ENCODE peak calls at places on chromosomes 5 and 9, in six cellular contexts. P, Q, G, B, F and W are unnamed samples. For H3K4me1, the result is how much of the 10 kb centered on the place peaks cover.

GRCh38 chr5:75054110-75054930 is 2.0 kb upstream of the GCNT4 start:
- DNase-seq in F (peak), G (peak), P (no peak), Q (peak), B (peak), W (no peak)

GRCh38 chr5:95007953-95008596 is 276.8 kb downstream of the MCTP1 start:
- DNase-seq in G (no peak), B (no peak), F (no peak), P (no peak), Q (no peak), W (no peak)

GRCh38 chr5:82364497-82364896 is 86.3 kb upstream of the RPS23 start:
- DNase-seq in Q (no peak), G (no peak), B (peak), F (no peak), P (no peak), W (no peak)

GRCh38 chr5:137341831-137342230 is 157.3 kb downstream of the SPOCK1 start:
- DNase-seq in Q (no peak), G (no peak), B (no peak), P (no peak), F (no peak), W (no peak)

GRCh38 chr9:136052433-136052880 is 42.6 kb downstream of the NACC2 start:
- DNase-seq in G (peak), F (no peak), P (no peak), Q (peak), B (no peak), W (no peak)

GRCh38 chr5:172456076-172456800 is 1.9 kb upstream of the SH3PXD2B start:
- DNase-seq in B (no peak), G (no peak), Q (no peak), F (no peak), P (no peak), W (no peak)

GRCh38 chr5:54362434-54362833 is 52.1 kb upstream of the ARL15 start:
- DNase-seq in Q (no peak), P (no peak), B (peak), G (no peak), F (no peak), W (no peak)

GRCh38 chr9:81529556-81530193 is 159.7 kb downstream of the TLE1 start:
- DNase-seq in F (no peak), Q (peak), P (no peak), B (peak), G (peak), W (no peak)

GRCh38 chr9:137397675-137398423 is 25.1 kb downstream of the EXD3 start:
- DNase-seq in P (no peak), F (no peak), G (no peak), Q (no peak), B (no peak), W (no peak)

GRCh38 chr5:96476654-96477053 is 43.6 kb upstream of the PCSK1 start:
- DNase-seq in F (no peak), B (peak), Q (no peak), G (no peak), P (no peak), W (no peak)

GRCh38 chr5:147753783-147754182 is 28.7 kb downstream of the JAKMIP2 start:
- DNase-seq in F (no peak), G (no peak), Q (no peak), P (no peak), B (no peak), W (no peak)

GRCh38 chr5:50717615-50718014 is 51.2 kb downstream of the PARP8 start:
- DNase-seq in P (no peak), F (no peak), G (no peak), Q (no peak), B (no peak), W (no peak)

GRCh38 chr5:92838253-92838652 is 742.8 kb downstream of the NR2F1-AS1 start:
- DNase-seq in B (no peak), G (no peak), F (no peak), Q (no peak), P (no peak), W (no peak)

GRCh38 chr5:171312129-171312819 is 3.2 kb downstream of the TLX3 start:
- DNase-seq in Q (no peak), F (no peak), B (no peak), G (no peak), P (no peak), W (no peak)

GRCh38 chr9:79166005-79166404 is 405.8 kb upstream of the TLE4 start:
- DNase-seq in G (no peak), P (no peak), F (no peak), Q (no peak), B (peak), W (no peak)

GRCh38 chr5:111851616-111852015 is 94.6 kb upstream of the NREP start:
- DNase-seq in B (no peak), Q (no peak), G (no peak), F (no peak), P (no peak), W (no peak)

GRCh38 chr5:56564451-56565223 is 250.7 kb upstream of the MAP3K1 start:
- DNase-seq in P (no peak), F (no peak), G (no peak), Q (no peak), B (no peak), W (no peak)

GRCh38 chr9:110752766-110753165 is 84.2 kb downstream of the MUSK start:
- DNase-seq in G (peak), F (no peak), P (no peak), Q (no peak), B (peak), W (no peak)

DNA sequence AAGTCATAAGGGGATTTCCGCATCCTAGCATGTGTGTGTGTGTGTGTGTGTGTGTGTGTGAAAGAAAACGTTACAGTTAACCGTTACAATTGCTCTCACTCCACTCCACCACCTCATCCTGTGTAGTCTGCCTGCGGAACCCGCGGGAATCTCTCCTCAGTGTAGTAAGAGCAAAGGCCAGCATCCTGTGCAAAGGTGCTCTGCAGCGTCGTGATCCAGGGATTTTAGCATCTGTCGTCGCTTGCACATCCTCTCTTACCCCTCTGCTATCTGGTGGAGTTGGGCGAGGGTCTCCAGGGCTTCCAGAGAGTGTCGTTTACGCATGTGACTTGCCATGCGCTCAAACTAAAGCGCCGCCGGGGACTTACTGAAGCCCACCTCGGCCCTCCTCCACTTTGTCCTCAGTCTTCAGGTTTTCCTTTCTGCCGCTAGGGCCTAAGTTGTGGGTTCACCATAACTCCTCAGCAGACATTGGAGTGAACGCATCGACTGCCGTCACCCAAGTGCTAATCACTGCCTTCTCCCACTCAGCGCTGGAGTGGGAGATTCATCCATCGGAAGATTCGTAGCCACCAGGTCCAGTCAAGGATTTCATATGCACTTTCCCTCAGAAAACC is 3.9 kb downstream of the CDKN2B start:
- DNase-seq in B (peak), Q (no peak), G (no peak), P (no peak), F (no peak), W (no peak)
- TF ChIP-seq CTCF in B (no peak), Q (no peak), G (no peak), P (no peak), F (no peak), W (no peak)

GRCh38 chr5:115531787-115532367 is 12.7 kb downstream of the FEM1C start:
- DNase-seq in Q (no peak), P (no peak), G (no peak), B (no peak), F (no peak), W (no peak)
- H3K4me1 ChIP-seq in Q (half or more), P (under half), G (under half), B (under half), F (half or more), W (half or more)

DNA sequence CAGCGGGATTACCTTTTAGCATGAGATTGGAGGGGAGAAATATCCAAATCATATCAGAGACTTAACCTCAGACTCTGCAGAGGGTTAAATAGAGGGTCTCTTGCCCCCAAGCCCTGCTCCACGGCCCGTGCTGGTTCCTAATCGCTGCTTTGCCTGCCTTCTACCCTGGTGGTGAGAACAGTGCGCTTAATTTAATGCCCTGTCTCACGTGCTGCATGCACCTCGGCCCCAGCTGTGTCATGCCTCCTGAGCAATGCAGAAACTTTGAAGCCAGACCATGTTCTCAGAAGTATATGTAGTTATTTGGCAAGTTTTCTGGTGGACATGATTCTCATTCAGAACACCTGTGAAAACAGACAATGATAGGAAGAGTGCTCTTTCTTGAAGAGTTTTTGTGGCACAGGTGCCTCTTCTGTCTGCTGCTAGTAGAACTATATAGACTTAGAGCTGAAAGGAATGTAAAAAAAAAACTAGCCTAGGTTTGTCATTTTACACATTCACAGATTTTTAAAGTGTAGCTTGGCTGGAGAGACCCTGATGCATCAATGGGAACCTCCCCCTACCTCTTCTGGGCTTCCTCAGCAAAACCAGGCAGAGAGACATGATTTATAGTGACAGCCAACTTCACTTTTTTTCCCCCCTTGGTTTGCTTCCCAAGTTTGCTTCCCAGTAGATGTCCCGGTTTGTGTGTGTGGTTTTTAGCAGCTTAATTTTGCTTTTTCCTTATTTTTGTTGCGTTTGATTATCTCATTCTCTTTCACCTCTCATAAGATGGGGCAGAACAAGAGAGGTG is 1.6 kb downstream of the OTULIN start:
- DNase-seq in P (no peak), B (peak), G (no peak), Q (peak), F (no peak), W (no peak)
- H3K4me3 ChIP-seq in P (peak), B (peak), G (peak), Q (no peak), F (peak), W (peak)

GRCh38 chr9:129440394-129441186 is 180.3 kb downstream of the C9orf50 start:
- DNase-seq in B (no peak), F (no peak), P (no peak), G (no peak), Q (no peak), W (no peak)

GRCh38 chr9:129445794-129446306 is 175.1 kb downstream of the C9orf50 start:
- DNase-seq in P (no peak), Q (no peak), B (no peak), G (no peak), F (no peak), W (no peak)

GRCh38 chr9:129442791-129443511 is 177.9 kb downstream of the C9orf50 start:
- DNase-seq in Q (peak), F (no peak), P (no peak), G (no peak), B (no peak), W (no peak)

GRCh38 chr9:129439242-129439641 is 181.7 kb downstream of the C9orf50 start:
- DNase-seq in P (no peak), F (no peak), Q (no peak), G (no peak), B (no peak), W (no peak)

GRCh38 chr9:129441852-129442251 is 179.0 kb downstream of the C9orf50 start:
- DNase-seq in Q (no peak), F (no peak), P (no peak), G (no peak), B (no peak), W (no peak)
- TF ChIP-seq CTCF in Q (no peak), F (no peak), P (no peak), G (no peak), B (no peak), W (no peak)

GRCh38 chr9:23819403-23819802 is 6.6 kb downstream of the ELAVL2 start:
- DNase-seq in Q (no peak), F (no peak), P (no peak), B (no peak), G (no peak), W (no peak)

GRCh38 chr9:23811633-23812032 is 14.4 kb downstream of the ELAVL2 start:
- DNase-seq in G (no peak), P (no peak), F (no peak), Q (no peak), B (no peak), W (no peak)

GRCh38 chr9:23812673-23813072 is 13.4 kb downstream of the ELAVL2 start:
- DNase-seq in Q (no peak), F (no peak), G (no peak), P (no peak), B (no peak), W (no peak)

DNA sequence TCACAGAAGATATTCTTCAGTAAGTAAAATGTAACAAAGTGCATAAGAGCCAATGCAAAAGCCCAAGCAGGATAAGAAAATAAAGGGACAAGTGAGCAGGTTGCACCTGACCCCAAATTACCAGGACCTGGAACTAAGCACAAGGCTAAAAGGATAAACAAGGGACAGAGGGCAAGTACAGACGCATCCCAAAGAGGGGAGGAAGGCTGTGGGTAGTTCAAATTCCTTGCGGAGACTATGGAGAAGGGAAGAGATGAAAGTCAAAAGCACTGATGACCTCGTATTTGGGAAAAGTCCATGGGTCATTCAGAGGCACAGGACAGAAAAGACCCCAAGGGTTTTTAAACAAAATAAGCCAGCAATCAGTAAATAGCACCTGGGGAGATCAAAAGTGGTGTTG is 11.8 kb downstream of the ELAVL2 start:
- DNase-seq in F (no peak), P (no peak), B (no peak), G (no peak), Q (no peak), W (no peak)
- H3K4me1 ChIP-seq in F (under half), P (under half), B (under half), G (under half), Q (under half), W (under half)